ENCODE peak calls at places on chromosomes 3 and 15, in ten cellular contexts. M, L, P, U, N, F, T, I, K and Y are unnamed samples.

GRCh38 chr3:194223951-194224350 is 88.0 kb downstream of the HES1 start:
- DNase-seq in M (no peak), L (no peak), P (no peak), U (no peak), N (no peak), F (no peak), T (no peak), I (no peak), K (no peak), Y (no peak)

GRCh38 chr15:80578871-80579270 is 116.2 kb upstream of the ABHD17C start:
- DNase-seq in M (no peak), L (peak), P (no peak), U (no peak), N (no peak), F (no peak), T (no peak), I (no peak), K (no peak), Y (no peak)

GRCh38 chr15:77417642-77418041 is 2.3 kb downstream of the PEAK1 start:
- DNase-seq in M (no peak), L (no peak), P (no peak), U (no peak), N (peak), F (no peak), T (no peak), I (peak), K (no peak), Y (no peak)

GRCh38 chr3:78139166-78139565 is 1099.3 kb downstream of the ROBO2 start:
- DNase-seq in M (no peak), L (no peak), P (no peak), U (no peak), N (peak), F (no peak), T (no peak), I (peak), K (no peak), Y (no peak)

GRCh38 chr3:9715127-9715526 is 11.5 kb downstream of the CPNE9 start:
- DNase-seq in M (no peak), L (no peak), P (no peak), U (peak), N (no peak), F (no peak), T (no peak), I (no peak), K (no peak), Y (no peak)

GRCh38 chr3:161310649-161311423 is 60.5 kb downstream of the SPTSSB start:
- DNase-seq in M (peak), L (no peak), P (no peak), U (peak), N (no peak), F (no peak), T (no peak), I (no peak), K (no peak), Y (no peak)

GRCh38 chr3:12965999-12966846 is 107.0 kb downstream of the IQSEC1 start:
- DNase-seq in M (no peak), L (no peak), P (no peak), U (no peak), N (no peak), F (no peak), T (no peak), I (no peak), K (no peak), Y (no peak)

GRCh38 chr3:33420966-33421365 is 19.2 kb downstream of the UBP1 start:
- DNase-seq in M (no peak), L (no peak), P (no peak), U (no peak), N (no peak), F (no peak), T (no peak), I (peak), K (no peak), Y (no peak)

GRCh38 chr15:40238927-40239591 is at the start of gene PAK6:
- DNase-seq in M (peak), L (peak), P (no peak), U (peak), N (peak), F (no peak), T (peak), I (peak), K (no peak), Y (no peak)

GRCh38 chr15:83110361-83110760 is 2.9 kb downstream of the TM6SF1 start:
- DNase-seq in M (no peak), L (no peak), P (no peak), U (no peak), N (no peak), F (no peak), T (no peak), I (no peak), K (no peak), Y (no peak)

GRCh38 chr3:196971094-196971698 is 2.6 kb upstream of the PIGZ start:
- DNase-seq in M (no peak), L (no peak), P (no peak), U (peak), N (no peak), F (no peak), T (no peak), I (no peak), K (no peak), Y (no peak)

GRCh38 chr3:33636125-33636855 is 81.8 kb downstream of the CLASP2 start:
- DNase-seq in M (no peak), L (no peak), P (no peak), U (peak), N (peak), F (no peak), T (peak), I (peak), K (no peak), Y (peak)

GRCh38 chr15:70033529-70034140 is 64.1 kb downstream of the TLE3 start:
- DNase-seq in M (no peak), L (no peak), P (no peak), U (no peak), N (peak), F (no peak), T (no peak), I (peak), K (no peak), Y (peak)

GRCh38 chr15:42427429-42428223 is 63.3 kb downstream of the ZNF106 start:
- DNase-seq in M (no peak), L (no peak), P (no peak), U (no peak), N (peak), F (no peak), T (no peak), I (peak), K (no peak), Y (peak)

GRCh38 chr3:143363276-143363675 is 243.7 kb downstream of the CHST2 start:
- DNase-seq in M (no peak), L (no peak), P (no peak), U (no peak), N (peak), F (no peak), T (no peak), I (peak), K (no peak), Y (no peak)

GRCh38 chr15:71632571-71633195 is 177.7 kb upstream of the NR2E3 start:
- DNase-seq in M (no peak), L (no peak), P (no peak), U (no peak), N (no peak), F (no peak), T (no peak), I (no peak), K (no peak), Y (peak)

GRCh38 chr3:23720885-23721284 is 84.9 kb upstream of the UBE2E1 start:
- DNase-seq in M (no peak), L (no peak), P (no peak), U (no peak), N (no peak), F (no peak), T (no peak), I (no peak), K (no peak), Y (no peak)

GRCh38 chr15:72902245-72902928 is 118.8 kb upstream of the ADPGK start:
- DNase-seq in M (peak), L (no peak), P (peak), U (no peak), N (peak), F (no peak), T (peak), I (peak), K (peak), Y (no peak)

GRCh38 chr3:119700269-119700919 is 2.4 kb upstream of the CFAP91 start:
- DNase-seq in M (peak), L (no peak), P (no peak), U (no peak), N (peak), F (no peak), T (peak), I (peak), K (no peak), Y (no peak)

GRCh38 chr15:42402806-42403205 is 43.5 kb downstream of the CAPN3 start:
- DNase-seq in M (no peak), L (no peak), P (no peak), U (no peak), N (no peak), F (no peak), T (no peak), I (no peak), K (no peak), Y (no peak)

GRCh38 chr3:192122832-192123594 is 604.3 kb downstream of the FGF12 start:
- DNase-seq in M (no peak), L (no peak), P (no peak), U (no peak), N (no peak), F (no peak), T (no peak), I (no peak), K (no peak), Y (no peak)

GRCh38 chr3:29605845-29606244 is 325.0 kb downstream of the RBMS3 start:
- DNase-seq in M (no peak), L (no peak), P (no peak), U (no peak), N (peak), F (no peak), T (no peak), I (peak), K (no peak), Y (no peak)

GRCh38 chr3:102180291-102180931 is 254.4 kb upstream of the ZPLD1 start:
- DNase-seq in M (no peak), L (no peak), P (no peak), U (no peak), N (peak), F (no peak), T (no peak), I (peak), K (no peak), Y (peak)

GRCh38 chr3:137692803-137693431 is 71.2 kb upstream of the SOX14 start:
- DNase-seq in M (no peak), L (peak), P (no peak), U (peak), N (no peak), F (no peak), T (peak), I (no peak), K (no peak), Y (no peak)

GRCh38 chr3:194680888-194681615 is 4.6 kb upstream of the FAM43A start:
- DNase-seq in M (no peak), L (no peak), P (no peak), U (no peak), N (no peak), F (no peak), T (no peak), I (no peak), K (no peak), Y (no peak)

GRCh38 chr15:28861031-28861534 is 12.6 kb upstream of the GOLGA6L7 start:
- DNase-seq in M (no peak), L (no peak), P (no peak), U (no peak), N (peak), F (no peak), T (peak), I (peak), K (peak), Y (no peak)

GRCh38 chr3:58581328-58582091 is 4.3 kb upstream of the FAM107A start:
- DNase-seq in M (no peak), L (no peak), P (no peak), U (no peak), N (peak), F (no peak), T (no peak), I (no peak), K (no peak), Y (no peak)

GRCh38 chr3:56673781-56674457 is 9.1 kb downstream of the TASOR start:
- DNase-seq in M (no peak), L (no peak), P (no peak), U (no peak), N (no peak), F (no peak), T (no peak), I (peak), K (no peak), Y (no peak)

GRCh38 chr3:126077754-126078153 is 6.2 kb downstream of the SLC41A3 start:
- DNase-seq in M (no peak), L (no peak), P (no peak), U (no peak), N (no peak), F (no peak), T (no peak), I (no peak), K (no peak), Y (no peak)

GRCh38 chr3:171257251-171258179 is 202.7 kb downstream of the TNIK start:
- DNase-seq in M (no peak), L (no peak), P (no peak), U (no peak), N (peak), F (no peak), T (no peak), I (peak), K (no peak), Y (no peak)

GRCh38 chr15:70096975-70097336 is 761 bp downstream of the TLE3 start:
- DNase-seq in M (no peak), L (no peak), P (no peak), U (no peak), N (peak), F (no peak), T (no peak), I (no peak), K (no peak), Y (no peak)

GRCh38 chr3:118380576-118380975 is 654.1 kb downstream of the IGSF11 start:
- DNase-seq in M (no peak), L (no peak), P (no peak), U (no peak), N (no peak), F (no peak), T (no peak), I (no peak), K (no peak), Y (no peak)

GRCh38 chr3:11220230-11220629 is 52.0 kb upstream of the ATG7 start:
- DNase-seq in M (no peak), L (no peak), P (no peak), U (no peak), N (no peak), F (no peak), T (no peak), I (no peak), K (no peak), Y (no peak)

GRCh38 chr3:187713504-187713903 is 11.1 kb upstream of the RTP2 start:
- DNase-seq in M (no peak), L (no peak), P (no peak), U (no peak), N (peak), F (no peak), T (no peak), I (peak), K (no peak), Y (no peak)

GRCh38 chr3:164818318-164818717 is 260.0 kb downstream of the SI start:
- DNase-seq in M (no peak), L (no peak), P (no peak), U (no peak), N (no peak), F (no peak), T (no peak), I (no peak), K (no peak), Y (no peak)

GRCh38 chr15:90664650-90665287 is 52.4 kb upstream of the BLM start:
- DNase-seq in M (peak), L (peak), P (peak), U (no peak), N (peak), F (no peak), T (peak), I (peak), K (peak), Y (no peak)

GRCh38 chr15:41462396-41462795 is 31.3 kb upstream of the ITPKA start:
- DNase-seq in M (no peak), L (no peak), P (no peak), U (no peak), N (no peak), F (no peak), T (no peak), I (no peak), K (no peak), Y (no peak)

GRCh38 chr3:43445820-43446219 is 159.5 kb downstream of the SNRK start:
- DNase-seq in M (no peak), L (no peak), P (no peak), U (no peak), N (no peak), F (no peak), T (no peak), I (no peak), K (no peak), Y (no peak)

GRCh38 chr3:104245981-104246380 is 1120.7 kb upstream of the ALCAM start:
- DNase-seq in M (no peak), L (no peak), P (no peak), U (no peak), N (no peak), F (no peak), T (no peak), I (no peak), K (no peak), Y (no peak)
- TF ChIP-seq CTCF in M (no peak), L (no peak), P (no peak), U (no peak), N (no peak), F (no peak), T (no peak), I (no peak), K (no peak), Y (no peak)

GRCh38 chr3:128787256-128788253 is 61.6 kb downstream of the RAB7A start:
- DNase-seq in M (peak), L (no peak), P (no peak), U (peak), N (peak), F (no peak), T (peak), I (peak), K (no peak), Y (no peak)
- TF ChIP-seq CTCF in M (no peak), L (peak), P (peak), U (peak), N (peak), F (peak), T (no peak), I (peak), K (peak), Y (peak)

DNA sequence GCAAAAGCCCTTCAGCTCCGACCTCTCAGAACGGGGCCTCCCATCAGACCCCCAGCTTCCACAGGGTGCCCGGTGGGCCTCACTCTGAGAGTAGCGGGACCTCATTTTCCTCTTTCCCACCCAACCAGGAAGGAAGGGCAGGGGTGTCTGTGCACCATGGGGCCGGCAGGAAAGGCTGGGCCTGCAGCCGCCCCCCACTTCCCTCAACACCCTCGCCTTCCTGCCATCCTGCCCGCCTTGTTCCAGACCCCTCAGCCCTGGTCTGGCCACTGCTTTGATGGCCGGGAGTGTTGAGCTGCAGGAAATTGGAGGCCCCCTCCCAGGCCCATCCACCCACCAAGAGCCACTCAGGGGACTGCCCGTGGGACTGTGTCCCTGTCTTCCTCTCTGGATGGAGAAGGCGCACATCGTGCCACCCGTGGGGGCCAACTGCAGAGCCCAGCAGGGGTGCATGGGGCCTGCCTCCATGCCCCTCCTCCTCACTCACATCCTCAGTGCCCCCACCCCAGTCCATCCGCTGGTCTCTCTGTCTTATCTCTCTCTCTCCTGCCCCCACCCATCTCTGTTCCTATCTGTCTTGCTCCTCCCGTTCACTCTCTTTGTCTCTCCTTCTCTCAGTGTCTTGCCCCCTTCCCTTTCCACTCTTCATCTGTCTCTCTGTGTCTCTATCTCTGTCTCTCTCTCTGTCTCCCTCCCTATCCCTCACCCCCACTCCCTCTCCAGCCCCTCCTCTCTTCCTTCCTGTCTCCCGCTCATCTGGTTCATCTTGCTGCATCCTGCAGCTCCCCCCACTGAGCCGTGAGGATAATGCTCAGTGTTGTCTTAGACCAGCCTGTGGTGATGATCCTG is 1.8 kb upstream of the PLXND1 start:
- DNase-seq in M (no peak), L (no peak), P (no peak), U (peak), N (peak), F (no peak), T (no peak), I (peak), K (no peak), Y (no peak)
- TF ChIP-seq CTCF in M (no peak), L (peak), P (peak), U (peak), N (peak), F (no peak), T (no peak), I (peak), K (no peak), Y (peak)

GRCh38 chr3:122324871-122325323 is at the start of gene CSTA:
- DNase-seq in M (no peak), L (no peak), P (no peak), U (no peak), N (peak), F (no peak), T (no peak), I (peak), K (no peak), Y (no peak)
- TF ChIP-seq CTCF in M (no peak), L (no peak), P (no peak), U (no peak), N (no peak), F (no peak), T (no peak), I (no peak), K (no peak), Y (no peak)

GRCh38 chr15:61216519-61216918 is 12.6 kb downstream of the RORA start:
- DNase-seq in M (no peak), L (no peak), P (no peak), U (no peak), N (no peak), F (no peak), T (no peak), I (no peak), K (no peak), Y (no peak)
- TF ChIP-seq CTCF in M (no peak), L (no peak), P (peak), U (no peak), N (no peak), F (no peak), T (peak), I (peak), K (peak), Y (no peak)